ENCODE peak calls at places on chromosomes 4 and X, in six cellular contexts. Z is upper lobe of right lung, V is psoas muscle, L is kidney, O is GM12878, F is heart right ventricle. G is an unnamed sample.

GRCh38 chrX:44873415-44874270 is 655 bp downstream of the KDM6A start:
- DNase-seq in Z (peak; percentile 76), V (peak; percentile 64), L (peak; percentile 90), O (no peak), F (peak; percentile 44), G (peak; percentile 67)

GRCh38 chrX:134684956-134685355 is 26.7 kb upstream of the PLAC1 start:
- DNase-seq in Z (no peak), V (no peak), L (no peak), O (no peak), F (no peak), G (no peak)

GRCh38 chr4:15729910-15730533 is 27.2 kb downstream of the BST1 start:
- DNase-seq in Z (no peak), V (no peak), L (no peak), O (peak; percentile 2), F (peak; percentile 15), G (peak; percentile 9)

GRCh38 chrX:74372272-74372671 is 49.0 kb upstream of the SLC16A2 start:
- DNase-seq in Z (no peak), V (no peak), L (no peak), O (no peak), F (no peak), G (no peak)

GRCh38 chr4:77636902-77637301 is 31.3 kb downstream of the CXCL13 start:
- DNase-seq in Z (no peak), V (no peak), L (no peak), O (no peak), F (no peak), G (no peak)

GRCh38 chr4:80199004-80199579 is 1.8 kb downstream of the PRDM8 start:
- DNase-seq in Z (no peak), V (no peak), L (no peak), O (no peak), F (no peak), G (no peak)

GRCh38 chr4:182969651-182970279 is 52.6 kb upstream of the DCTD start:
- DNase-seq in Z (no peak), V (no peak), L (no peak), O (no peak), F (no peak), G (peak; percentile 15)

GRCh38 chr4:114890773-114891172 is 222.6 kb downstream of the NDST4 start:
- DNase-seq in Z (no peak), V (no peak), L (no peak), O (no peak), F (no peak), G (no peak)

GRCh38 chr4:79695848-79696247 is 287.8 kb upstream of the GK2 start:
- DNase-seq in Z (no peak), V (no peak), L (no peak), O (no peak), F (no peak), G (no peak)

GRCh38 chrX:129663171-129663570 is 8.4 kb upstream of the APLN start:
- DNase-seq in Z (no peak), V (no peak), L (no peak), O (no peak), F (peak; percentile 62), G (no peak)

GRCh38 chr4:2930821-2931764 is 32.1 kb downstream of the NOP14 start:
- DNase-seq in Z (peak; percentile 93), V (no peak), L (peak; percentile 78), O (no peak), F (no peak), G (peak; percentile 78)

GRCh38 chr4:168440442-168441264 is 39.6 kb downstream of the DDX60L start:
- DNase-seq in Z (no peak), V (no peak), L (no peak), O (peak; percentile 21), F (no peak), G (no peak)

GRCh38 chr4:123406862-123407261 is 10.3 kb downstream of the SPRY1 start:
- DNase-seq in Z (no peak), V (no peak), L (no peak), O (no peak), F (no peak), G (no peak)

GRCh38 chrX:101450951-101451350 is 34.3 kb upstream of the ARMCX4 start:
- DNase-seq in Z (peak; percentile 65), V (no peak), L (peak; percentile 70), O (no peak), F (peak; percentile 32), G (no peak)

GRCh38 chrX:153445106-153445855 is 575 bp downstream of the TREX2 start:
- DNase-seq in Z (no peak), V (no peak), L (no peak), O (no peak), F (no peak), G (no peak)

GRCh38 chr4:154877110-154877760 is 96.2 kb downstream of the RBM46 start:
- DNase-seq in Z (no peak), V (no peak), L (no peak), O (no peak), F (no peak), G (no peak)

GRCh38 chrX:40153335-40154221 is 55.8 kb upstream of the BCOR start:
- DNase-seq in Z (peak; percentile 76), V (peak; percentile 48), L (peak; percentile 77), O (no peak), F (no peak), G (peak; percentile 73)

GRCh38 chr4:173488656-173489055 is 41.4 kb downstream of the HAND2 start:
- DNase-seq in Z (no peak), V (no peak), L (no peak), O (no peak), F (no peak), G (no peak)

GRCh38 chrX:111151764-111152163 is 55.8 kb downstream of the PAK3 start:
- DNase-seq in Z (no peak), V (no peak), L (no peak), O (no peak), F (no peak), G (no peak)

GRCh38 chrX:84188320-84188834 is 378 bp upstream of the RPS6KA6 start:
- DNase-seq in Z (peak; percentile 76), V (peak; percentile 25), L (peak; percentile 79), O (no peak), F (peak; percentile 8), G (peak; percentile 65)

GRCh38 chr4:184250795-184251679 is 33.4 kb upstream of the ENPP6 start:
- DNase-seq in Z (no peak), V (no peak), L (no peak), O (no peak), F (no peak), G (no peak)

GRCh38 chrX:108122748-108123147 is 31.2 kb downstream of the ATG4A start:
- DNase-seq in Z (no peak), V (no peak), L (no peak), O (no peak), F (no peak), G (no peak)

GRCh38 chrX:41085105-41085882 is at the start of gene USP9X:
- DNase-seq in Z (peak; percentile 93), V (peak; percentile 92), L (peak; percentile 98), O (peak; percentile 62), F (peak; percentile 88), G (peak; percentile 90)

GRCh38 chr4:75820676-75821075 is 81.6 kb downstream of the PPEF2 start:
- DNase-seq in Z (no peak), V (no peak), L (no peak), O (no peak), F (no peak), G (no peak)

GRCh38 chr4:153750197-153750817 is 9.5 kb downstream of the RNF175 start:
- DNase-seq in Z (no peak), V (no peak), L (no peak), O (peak; percentile 31), F (peak; percentile 59), G (peak; percentile 75)

DNA sequence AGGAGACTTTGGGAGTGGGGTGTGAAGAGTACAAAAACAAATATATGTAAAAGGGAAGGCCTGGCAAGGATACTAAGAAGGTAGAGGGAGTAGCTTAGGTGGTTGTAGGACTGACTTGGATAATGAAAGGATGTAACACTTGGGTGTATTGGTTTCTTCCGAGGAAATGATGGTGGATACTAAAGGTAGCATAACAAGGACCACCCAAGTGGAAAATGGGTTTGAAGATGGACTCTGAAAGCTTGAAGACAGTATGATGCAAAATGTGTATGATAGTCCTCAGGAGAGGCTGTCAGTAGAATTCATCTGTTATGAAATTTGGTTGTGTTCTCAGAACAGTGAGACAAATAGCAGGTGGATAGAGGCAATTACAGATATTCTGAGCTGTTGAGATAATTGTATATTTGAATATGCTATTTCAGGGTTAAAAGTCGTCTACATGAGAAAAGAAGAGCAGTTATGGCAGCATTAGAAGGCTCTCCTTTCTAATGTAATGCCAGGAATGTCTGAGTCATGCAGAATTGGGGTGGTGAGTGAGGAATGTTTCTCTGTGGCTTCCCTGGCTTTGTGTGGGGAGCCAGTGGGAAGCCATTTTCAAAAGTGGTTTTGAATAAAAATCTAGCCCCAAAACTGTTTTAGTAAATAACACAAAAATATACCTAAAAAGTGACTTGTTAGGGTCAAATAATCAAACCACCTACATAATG is 75.6 kb downstream of the FHIP1A start:
- DNase-seq in Z (no peak), V (no peak), L (no peak), O (no peak), F (no peak), G (no peak)
- H3K4me1 ChIP-seq in Z (no peaks in the 10 kb centered on the region), V (peaks cover 16% of the 10 kb centered on the region), L (peaks cover 6% of the 10 kb centered on the region), O (no peaks in the 10 kb centered on the region), F (no peaks in the 10 kb centered on the region), G (peaks cover 14% of the 10 kb centered on the region)

GRCh38 chrX:11349661-11350337 is 56.6 kb downstream of the AMELX start:
- DNase-seq in Z (no peak), V (no peak), L (no peak), O (no peak), F (no peak), G (no peak)

GRCh38 chrX:11346283-11346682 is 53.1 kb downstream of the AMELX start:
- DNase-seq in Z (no peak), V (no peak), L (no peak), O (no peak), F (no peak), G (no peak)

GRCh38 chrX:11352296-11352741 is 59.1 kb downstream of the AMELX start:
- DNase-seq in Z (no peak), V (no peak), L (no peak), O (no peak), F (no peak), G (no peak)

GRCh38 chrX:11351375-11352295 is 58.4 kb downstream of the AMELX start:
- DNase-seq in Z (no peak), V (peak; percentile 64), L (peak; percentile 69), O (no peak), F (peak; percentile 73), G (peak; percentile 29)

GRCh38 chrX:11349020-11349419 is 55.8 kb downstream of the AMELX start:
- DNase-seq in Z (no peak), V (no peak), L (no peak), O (no peak), F (no peak), G (no peak)
- H3K4me1 ChIP-seq in Z (no peaks in the 10 kb centered on the region), V (no peaks in the 10 kb centered on the region), L (no peaks in the 10 kb centered on the region), O (peaks cover 6% of the 10 kb centered on the region), F (no peaks in the 10 kb centered on the region), G (no peaks in the 10 kb centered on the region)

DNA sequence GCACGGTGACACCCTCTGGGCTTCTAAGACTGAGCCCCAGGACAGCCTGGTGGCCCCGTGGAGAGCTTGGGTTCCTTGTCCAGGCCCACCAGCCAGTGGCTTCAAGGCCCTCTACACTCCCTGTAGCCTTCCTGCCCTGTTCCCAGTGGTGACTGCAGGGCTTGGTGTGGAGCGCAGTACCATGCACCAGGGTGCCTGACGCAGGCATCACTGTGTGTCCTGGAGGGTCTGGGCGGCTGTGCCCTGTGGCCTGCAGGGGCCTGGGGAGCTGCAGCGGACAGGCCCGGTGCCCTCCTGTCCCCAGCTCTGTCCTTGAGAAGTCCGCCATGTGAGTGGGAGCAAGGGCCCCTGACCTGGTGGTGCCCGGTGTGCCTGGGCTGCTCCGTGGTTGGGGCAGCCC is 4.3 kb downstream of the FGFRL1 start:
- DNase-seq in Z (no peak), V (no peak), L (no peak), O (no peak), F (no peak), G (no peak)
- H3K4me1 ChIP-seq in Z (peaks cover 6% of the 10 kb centered on the region), V (peaks cover 3% of the 10 kb centered on the region), L (no peaks in the 10 kb centered on the region), O (no peaks in the 10 kb centered on the region), F (peaks cover 7% of the 10 kb centered on the region), G (peaks cover 30% of the 10 kb centered on the region)

GRCh38 chr4:81504685-81505598 is 33.2 kb upstream of the RASGEF1B start:
- DNase-seq in Z (peak; percentile 84), V (peak; percentile 64), L (peak; percentile 87), O (no peak), F (peak; percentile 60), G (peak; percentile 75)
- H3K4me1 ChIP-seq in Z (peaks cover 43% of the 10 kb centered on the region), V (no peaks in the 10 kb centered on the region), L (no peaks in the 10 kb centered on the region), O (no peaks in the 10 kb centered on the region), F (no peaks in the 10 kb centered on the region), G (no peaks in the 10 kb centered on the region)